ENCODE peak calls at places on chromosomes 11 and 22, in four cellular contexts. D, B, E and L are unnamed samples.

GRCh38 chr22:37020192-37020479 is 594 bp downstream of the MPST start:
- DNase-seq in B (peak), D (no peak), E (peak), L (no peak)

GRCh38 chr11:729492-730074 is 17.7 kb upstream of the TALDO1 start:
- DNase-seq in B (peak), D (no peak), E (no peak), L (no peak)

GRCh38 chr11:96194571-96194970 is 148.4 kb downstream of the MAML2 start:
- DNase-seq in B (no peak), E (no peak), D (no peak), L (no peak)

GRCh38 chr11:68735125-68735524 is 16.2 kb downstream of the TESMIN start:
- DNase-seq in D (no peak), E (no peak), B (no peak), L (no peak)

GRCh38 chr11:71933141-71933933 is 4.5 kb downstream of the RNF121 start:
- DNase-seq in B (no peak), D (no peak), E (no peak), L (no peak)

GRCh38 chr11:75024764-75025211 is 36.1 kb downstream of the NEU3 start:
- DNase-seq in D (no peak), E (peak), B (peak), L (no peak)

GRCh38 chr11:64802370-64803162 is 448 bp downstream of the MAP4K2 start:
- DNase-seq in E (peak), B (peak), D (no peak), L (no peak)

GRCh38 chr11:126991596-126991995 is 9.0 kb downstream of the KIRREL3 start:
- DNase-seq in E (no peak), D (no peak), B (no peak), L (no peak)

GRCh38 chr22:19212302-19212870 is 33.9 kb upstream of the SLC25A1 start:
- DNase-seq in B (no peak), D (no peak), E (no peak), L (no peak)

GRCh38 chr22:46861968-46862367 is 99.5 kb downstream of the TBC1D22A start:
- DNase-seq in E (no peak), B (no peak), D (no peak), L (no peak)

GRCh38 chr11:34907934-34908593 is 8.1 kb downstream of the APIP start:
- DNase-seq in B (no peak), E (no peak), D (no peak), L (no peak)

GRCh38 chr11:15034687-15035267 is 38.6 kb upstream of the CALCB start:
- DNase-seq in D (no peak), B (no peak), E (no peak), L (no peak)

GRCh38 chr11:75826463-75827220 is 11.6 kb downstream of the UVRAG start:
- DNase-seq in E (no peak), D (no peak), B (no peak), L (no peak)

GRCh38 chr22:49334976-49335375 is 492.7 kb downstream of the BRD1 start:
- DNase-seq in D (no peak), E (no peak), B (no peak), L (no peak)

GRCh38 chr22:44743804-44744211 is 8.6 kb upstream of the ARHGAP8 start:
- DNase-seq in B (no peak), D (no peak), E (peak), L (no peak)

GRCh38 chr11:65553301-65554001 is 4.7 kb downstream of the LTBP3 start:
- DNase-seq in D (no peak), B (peak), E (no peak), L (no peak)

GRCh38 chr22:36384766-36385400 is 2.9 kb downstream of the MYH9 start:
- DNase-seq in D (no peak), E (peak), B (no peak), L (no peak)

GRCh38 chr11:126188332-126189108 is 22.9 kb downstream of the RPUSD4 start:
- DNase-seq in E (no peak), B (no peak), D (no peak), L (peak)

DNA sequence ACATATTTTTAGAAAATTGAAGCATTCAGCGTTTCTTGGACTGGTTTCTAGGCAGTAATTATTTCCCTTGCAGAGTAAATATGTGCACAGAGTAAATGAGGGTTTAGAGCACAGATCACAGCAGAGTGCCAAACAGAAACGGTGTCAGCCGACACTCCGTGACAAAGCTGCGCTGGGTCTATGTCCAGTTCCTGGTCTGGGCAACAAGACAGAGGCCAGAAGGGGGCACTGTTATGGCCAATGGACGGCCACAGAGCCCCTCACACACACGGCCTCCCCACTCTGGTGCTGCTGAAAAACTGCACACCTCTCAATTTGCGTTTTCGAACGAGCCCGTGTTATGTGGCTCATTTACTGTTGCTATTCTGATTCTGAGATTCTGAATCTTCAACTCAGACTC is 180.7 kb downstream of the MPPED1 start:
- DNase-seq in E (no peak), D (no peak), B (no peak), L (no peak)
- TF ChIP-seq NRF1 in E (no peak), D (no peak), B (no peak), L (no peak)

GRCh38 chr11:86737752-86738151 is 62.6 kb upstream of the PRSS23 start:
- DNase-seq in B (no peak), E (no peak), D (no peak), L (no peak)
- TF ChIP-seq NRF1 in B (no peak), E (no peak), D (no peak), L (no peak)

GRCh38 chr11:130400793-130401483 is 27.5 kb downstream of the ADAMTS8 start:
- DNase-seq in D (no peak), B (no peak), E (no peak), L (no peak)
- TF ChIP-seq NRF1 in D (no peak), B (no peak), E (no peak), L (no peak)

GRCh38 chr11:70608568-70609314 is 210.4 kb downstream of the CTTN start:
- DNase-seq in D (no peak), E (no peak), B (no peak), L (no peak)
- TF ChIP-seq NRF1 in D (no peak), E (no peak), B (no peak), L (no peak)